ENCODE peak calls at places on chromosomes 2 and 18, in four cellular contexts. One of them, this sample, is unnamed.

GRCh38 chr2:233266481-233266880 is 15.0 kb downstream of the ATG16L1 start:
- DNase-seq in H1: no peak
- DNase-seq in NT2/D1: no peak
- DNase-seq in GM12878: no peak
- DNase-seq in this sample: no peak

GRCh38 chr2:23426284-23426905 is 41.4 kb downstream of the KLHL29 start:
- DNase-seq in H1: peak; percentile 41
- DNase-seq in NT2/D1: no peak
- DNase-seq in GM12878: no peak
- DNase-seq in this sample: no peak

GRCh38 chr2:1072258-1072657 is 121.6 kb downstream of the SNTG2 start:
- DNase-seq in H1: no peak
- DNase-seq in NT2/D1: no peak
- DNase-seq in GM12878: no peak
- DNase-seq in this sample: no peak

GRCh38 chr2:30695749-30696148 is 111.5 kb downstream of the CAPN13 start:
- DNase-seq in H1: no peak
- DNase-seq in NT2/D1: no peak
- DNase-seq in GM12878: no peak
- DNase-seq in this sample: no peak

GRCh38 chr2:218289639-218290315 is 2.5 kb downstream of the TMBIM1 start:
- DNase-seq in H1: no peak
- DNase-seq in NT2/D1: no peak
- DNase-seq in GM12878: no peak
- DNase-seq in this sample: no peak

GRCh38 chr18:3481696-3482210 is 31.8 kb downstream of the TGIF1 start:
- DNase-seq in H1: peak; percentile 61
- DNase-seq in NT2/D1: no peak
- DNase-seq in GM12878: no peak
- DNase-seq in this sample: peak; percentile 35

GRCh38 chr2:226985227-226985946 is 149.5 kb downstream of the RHBDD1 start:
- DNase-seq in H1: no peak
- DNase-seq in NT2/D1: peak; percentile 38
- DNase-seq in GM12878: peak; percentile 43
- DNase-seq in this sample: peak; percentile 56

GRCh38 chr2:33681333-33681732 is 82.2 kb upstream of the FAM98A start:
- DNase-seq in H1: no peak
- DNase-seq in NT2/D1: no peak
- DNase-seq in GM12878: no peak
- DNase-seq in this sample: no peak

GRCh38 chr18:79797518-79798345 is at the start of gene KCNG2:
- DNase-seq in H1: peak; percentile 78
- DNase-seq in NT2/D1: peak; percentile 15
- DNase-seq in GM12878: no peak
- DNase-seq in this sample: no peak

GRCh38 chr2:212488611-212489010 is 50.0 kb downstream of the ERBB4 start:
- DNase-seq in H1: no peak
- DNase-seq in NT2/D1: no peak
- DNase-seq in GM12878: no peak
- DNase-seq in this sample: no peak

GRCh38 chr2:76415821-76416220 is 705.1 kb upstream of the GCFC2 start:
- DNase-seq in H1: no peak
- DNase-seq in NT2/D1: no peak
- DNase-seq in GM12878: peak; percentile 17
- DNase-seq in this sample: no peak

GRCh38 chr2:27212626-27213471 is 781 bp upstream of the SLC5A6 start:
- DNase-seq in H1: no peak
- DNase-seq in NT2/D1: no peak
- DNase-seq in GM12878: no peak
- DNase-seq in this sample: no peak

GRCh38 chr2:157196956-157197355 is 60.5 kb upstream of the GALNT5 start:
- DNase-seq in H1: no peak
- DNase-seq in NT2/D1: no peak
- DNase-seq in GM12878: no peak
- DNase-seq in this sample: no peak

GRCh38 chr2:127413782-127414743 is 4.2 kb upstream of the PROC start:
- DNase-seq in H1: no peak
- DNase-seq in NT2/D1: no peak
- DNase-seq in GM12878: no peak
- DNase-seq in this sample: no peak

GRCh38 chr2:72929010-72929409 is 11.7 kb downstream of the EMX1 start:
- DNase-seq in H1: no peak
- DNase-seq in NT2/D1: no peak
- DNase-seq in GM12878: no peak
- DNase-seq in this sample: no peak

GRCh38 chr2:27089111-27089954 is 2.8 kb downstream of the KHK start:
- DNase-seq in H1: no peak
- DNase-seq in NT2/D1: no peak
- DNase-seq in GM12878: no peak
- DNase-seq in this sample: no peak

GRCh38 chr2:169010633-169011460 is 20.3 kb downstream of the ABCB11 start:
- DNase-seq in H1: no peak
- DNase-seq in NT2/D1: no peak
- DNase-seq in GM12878: no peak
- DNase-seq in this sample: no peak

GRCh38 chr2:86194751-86195054 is 559 bp downstream of the IMMT start:
- DNase-seq in H1: no peak
- DNase-seq in NT2/D1: peak; percentile 94
- DNase-seq in GM12878: peak; percentile 70
- DNase-seq in this sample: peak; percentile 90

GRCh38 chr2:124666976-124667375 is 641.9 kb downstream of the CNTNAP5 start:
- DNase-seq in H1: no peak
- DNase-seq in NT2/D1: no peak
- DNase-seq in GM12878: no peak
- DNase-seq in this sample: no peak

GRCh38 chr2:196278491-196278911 is 107.1 kb upstream of the STK17B start:
- DNase-seq in H1: no peak
- DNase-seq in NT2/D1: no peak
- DNase-seq in GM12878: no peak
- DNase-seq in this sample: no peak

GRCh38 chr2:170771049-170771937 is 1.1 kb downstream of the ERICH2 start:
- DNase-seq in H1: peak; percentile 77
- DNase-seq in NT2/D1: no peak
- DNase-seq in GM12878: no peak
- DNase-seq in this sample: peak; percentile 7

GRCh38 chr2:234095301-234095700 is 44.8 kb downstream of the SPP2 start:
- DNase-seq in H1: no peak
- DNase-seq in NT2/D1: no peak
- DNase-seq in GM12878: no peak
- DNase-seq in this sample: no peak

GRCh38 chr2:20992201-20992711 is 51.6 kb downstream of the APOB start:
- DNase-seq in H1: no peak
- DNase-seq in NT2/D1: peak; percentile 30
- DNase-seq in GM12878: no peak
- DNase-seq in this sample: no peak

GRCh38 chr2:234290671-234291070 is 206.2 kb downstream of the ARL4C start:
- DNase-seq in H1: no peak
- DNase-seq in NT2/D1: no peak
- DNase-seq in GM12878: peak; percentile 76
- DNase-seq in this sample: no peak

GRCh38 chr2:231376857-231377256 is 18.7 kb upstream of the B3GNT7 start:
- DNase-seq in H1: no peak
- DNase-seq in NT2/D1: no peak
- DNase-seq in GM12878: no peak
- DNase-seq in this sample: no peak

GRCh38 chr18:33232318-33232626 is 208.2 kb downstream of the CCDC178 start:
- DNase-seq in H1: no peak
- DNase-seq in NT2/D1: no peak
- DNase-seq in GM12878: no peak
- DNase-seq in this sample: no peak

GRCh38 chr18:22084547-22084946 is 84.8 kb upstream of the GATA6 start:
- DNase-seq in H1: no peak
- DNase-seq in NT2/D1: no peak
- DNase-seq in GM12878: no peak
- DNase-seq in this sample: no peak

DNA sequence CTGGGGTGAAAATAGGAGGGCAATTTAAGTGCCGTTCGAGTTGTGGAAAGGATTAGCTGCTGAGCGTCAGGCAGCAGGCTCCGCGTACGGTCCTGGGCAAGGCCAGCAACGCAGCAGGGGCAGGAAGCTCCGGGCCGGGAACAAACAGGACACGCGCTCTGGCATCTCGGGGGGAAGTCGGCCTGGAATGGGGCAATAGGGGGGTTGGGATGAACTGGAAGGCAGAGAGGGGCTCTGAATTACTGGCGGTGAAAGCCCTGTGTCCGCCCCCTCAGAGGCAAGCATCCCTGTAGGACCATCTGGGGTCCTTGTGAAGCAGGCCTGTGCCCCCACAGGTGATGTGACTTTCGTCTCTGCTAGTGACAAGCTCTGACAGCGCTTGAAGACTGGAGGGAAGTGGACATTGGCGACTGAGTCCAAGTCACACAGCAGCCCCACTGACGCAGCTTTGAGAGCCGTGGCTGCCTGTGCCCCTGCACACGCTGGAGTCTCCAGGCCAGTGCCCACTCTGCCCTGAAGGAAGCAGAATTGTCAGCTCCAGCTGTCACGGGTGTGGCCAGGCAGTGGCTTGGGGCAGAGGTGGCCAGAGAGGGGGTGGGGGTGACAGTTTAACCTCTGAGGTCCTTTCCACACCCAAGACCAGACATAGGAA is 22.3 kb downstream of the GPR35 start:
- DNase-seq in H1: peak; percentile 36
- DNase-seq in NT2/D1: no peak
- DNase-seq in GM12878: no peak
- DNase-seq in this sample: no peak
- H3K27me3 ChIP-seq in H1: peaks cover 4% of the 10 kb centered on the region
- H3K27me3 ChIP-seq in NT2/D1: no peaks in the 10 kb centered on the region
- H3K27me3 ChIP-seq in GM12878: peaks cover 7% of the 10 kb centered on the region
- H3K27me3 ChIP-seq in this sample: peaks cover 24% of the 10 kb centered on the region

GRCh38 chr2:24512404-24512803 is 21.4 kb downstream of the NCOA1 start:
- DNase-seq in H1: no peak
- DNase-seq in NT2/D1: no peak
- DNase-seq in GM12878: no peak
- DNase-seq in this sample: no peak

GRCh38 chr2:24513672-24514071 is 22.6 kb downstream of the NCOA1 start:
- DNase-seq in H1: no peak
- DNase-seq in NT2/D1: no peak
- DNase-seq in GM12878: no peak
- DNase-seq in this sample: no peak

GRCh38 chr2:24511894-24512293 is 20.8 kb downstream of the NCOA1 start:
- DNase-seq in H1: no peak
- DNase-seq in NT2/D1: no peak
- DNase-seq in GM12878: no peak
- DNase-seq in this sample: no peak

GRCh38 chr2:24513266-24513665 is 22.2 kb downstream of the NCOA1 start:
- DNase-seq in H1: no peak
- DNase-seq in NT2/D1: no peak
- DNase-seq in GM12878: no peak
- DNase-seq in this sample: no peak

GRCh38 chr2:24512836-24513235 is 21.8 kb downstream of the NCOA1 start:
- DNase-seq in H1: no peak
- DNase-seq in NT2/D1: no peak
- DNase-seq in GM12878: no peak
- DNase-seq in this sample: no peak
- TF ChIP-seq YY1 in H1: no peak
- TF ChIP-seq YY1 in NT2/D1: no peak
- TF ChIP-seq YY1 in GM12878: no peak
- TF ChIP-seq YY1 in this sample: no peak

DNA sequence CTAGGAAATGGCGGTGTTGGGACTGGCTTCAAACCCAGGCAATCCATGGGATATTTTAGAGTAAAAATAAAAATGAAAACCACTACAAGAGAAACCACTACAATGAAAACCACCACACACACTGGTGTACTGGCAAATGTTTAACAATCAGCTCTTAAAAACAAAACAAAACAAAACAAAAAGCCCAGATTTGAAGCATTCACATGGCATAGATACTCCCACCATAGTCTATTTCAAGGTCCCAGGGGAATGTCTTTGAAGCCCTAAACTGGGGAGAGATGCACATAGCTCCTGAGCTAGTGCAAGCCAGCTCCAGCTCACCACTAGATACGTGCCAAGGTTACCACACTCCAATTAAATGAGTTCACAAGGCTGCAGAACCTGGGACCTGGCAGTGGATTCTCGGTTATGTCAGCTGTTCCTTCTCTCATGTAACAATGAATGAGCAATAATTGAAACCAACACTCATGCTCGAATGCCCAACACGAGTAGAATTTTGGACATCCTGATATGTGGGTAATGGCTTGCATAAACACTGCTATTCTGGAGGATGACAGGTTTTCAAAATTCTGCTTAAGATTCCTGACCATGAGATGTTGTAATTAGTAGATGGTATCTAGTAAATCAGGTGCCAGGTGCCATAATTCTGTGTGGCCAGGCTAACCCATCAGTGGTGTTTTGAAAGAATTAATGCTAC is 102.2 kb downstream of the OSBPL6 start:
- DNase-seq in H1: no peak
- DNase-seq in NT2/D1: no peak
- DNase-seq in GM12878: peak; percentile 19
- DNase-seq in this sample: no peak
- H3K27me3 ChIP-seq in H1: no peaks in the 10 kb centered on the region
- H3K27me3 ChIP-seq in NT2/D1: no peaks in the 10 kb centered on the region
- H3K27me3 ChIP-seq in GM12878: no peaks in the 10 kb centered on the region
- H3K27me3 ChIP-seq in this sample: no peaks in the 10 kb centered on the region

GRCh38 chr2:12417811-12418210 is 298.9 kb upstream of the TRIB2 start:
- DNase-seq in H1: no peak
- DNase-seq in NT2/D1: no peak
- DNase-seq in GM12878: no peak
- DNase-seq in this sample: no peak

GRCh38 chr2:12412898-12413305 is 303.8 kb upstream of the TRIB2 start:
- DNase-seq in H1: no peak
- DNase-seq in NT2/D1: no peak
- DNase-seq in GM12878: peak; percentile 57
- DNase-seq in this sample: no peak

GRCh38 chr2:12421061-12421460 is 295.7 kb upstream of the TRIB2 start:
- DNase-seq in H1: no peak
- DNase-seq in NT2/D1: no peak
- DNase-seq in GM12878: no peak
- DNase-seq in this sample: no peak

GRCh38 chr2:12419803-12420202 is 296.9 kb upstream of the TRIB2 start:
- DNase-seq in H1: no peak
- DNase-seq in NT2/D1: no peak
- DNase-seq in GM12878: no peak
- DNase-seq in this sample: no peak

GRCh38 chr2:12416600-12416999 is 300.1 kb upstream of the TRIB2 start:
- DNase-seq in H1: no peak
- DNase-seq in NT2/D1: no peak
- DNase-seq in GM12878: no peak
- DNase-seq in this sample: no peak
- TF ChIP-seq YY1 in H1: no peak
- TF ChIP-seq YY1 in NT2/D1: no peak
- TF ChIP-seq YY1 in GM12878: no peak
- TF ChIP-seq YY1 in this sample: no peak